ENCODE peak calls at places on chromosomes 7 and 10, in four cellular contexts. V, F, P and L are unnamed samples.

GRCh38 chr7:107659666-107660065 is 962 bp upstream of the SLC26A4 start:
- DNase-seq in V (no peak), F (peak; percentile 39), P (peak; percentile 52), L (no peak)

GRCh38 chr7:66379761-66380160 is 174.6 kb downstream of the TPST1 start:
- DNase-seq in V (no peak), F (no peak), P (peak; percentile 32), L (no peak)

GRCh38 chr10:43197834-43198681 is 59.8 kb downstream of the CSGALNACT2 start:
- DNase-seq in V (peak; percentile 47), F (peak; percentile 43), P (no peak), L (peak; percentile 67)

GRCh38 chr7:77415822-77416620 is at the start of gene GSAP:
- DNase-seq in V (no peak), F (peak; percentile 23), P (no peak), L (no peak)

GRCh38 chr10:117743517-117743916 is 201.0 kb downstream of the EMX2 start:
- DNase-seq in V (no peak), F (no peak), P (no peak), L (no peak)

GRCh38 chr7:15685358-15686181 is 913 bp downstream of the MEOX2 start:
- DNase-seq in V (no peak), F (no peak), P (no peak), L (no peak)

GRCh38 chr10:74013004-74013403 is 15.1 kb downstream of the VCL start:
- DNase-seq in V (no peak), F (no peak), P (no peak), L (no peak)

GRCh38 chr10:114772496-114773196 is 48.9 kb upstream of the FHIP2A start:
- DNase-seq in V (no peak), F (no peak), P (no peak), L (no peak)

GRCh38 chr10:31929986-31930675 is 1.5 kb upstream of the ARHGAP12 start:
- DNase-seq in V (peak; percentile 64), F (no peak), P (no peak), L (no peak)

GRCh38 chr7:79176859-79177477 is 276.5 kb downstream of the MAGI2 start:
- DNase-seq in V (peak; percentile 14), F (no peak), P (peak; percentile 24), L (peak; percentile 47)

GRCh38 chr10:78301481-78301880 is 267.8 kb downstream of the RPS24 start:
- DNase-seq in V (no peak), F (no peak), P (no peak), L (no peak)

GRCh38 chr10:133006202-133006601 is 63.8 kb upstream of the CFAP46 start:
- DNase-seq in V (no peak), F (no peak), P (no peak), L (no peak)

DNA sequence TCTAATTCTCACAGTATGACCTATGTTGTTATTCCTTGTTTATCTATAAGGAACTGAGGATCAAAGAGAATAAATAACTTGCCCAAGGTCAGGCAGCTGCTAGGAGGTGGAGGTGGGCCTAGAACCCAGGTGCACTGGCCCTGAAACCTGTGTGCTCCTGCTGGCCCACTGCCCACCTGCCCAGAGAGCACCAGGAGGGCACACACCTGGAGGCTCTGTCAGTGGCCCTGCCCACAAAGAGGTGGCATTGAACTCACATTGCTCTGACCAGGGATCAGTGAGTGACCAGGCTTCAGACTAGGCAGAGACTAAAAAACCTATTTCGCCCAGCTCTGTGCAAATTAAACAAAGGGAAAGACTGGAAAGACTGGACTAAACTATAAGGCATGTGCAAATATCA is 210.6 kb downstream of the TNS3 start:
- DNase-seq in V (no peak), F (no peak), P (no peak), L (no peak)
- H3K4me1 ChIP-seq in V (peaks cover 17% of the 10 kb centered on the region), F (no peaks in the 10 kb centered on the region), P (peaks cover 6% of the 10 kb centered on the region), L (peaks cover 7% of the 10 kb centered on the region)

DNA sequence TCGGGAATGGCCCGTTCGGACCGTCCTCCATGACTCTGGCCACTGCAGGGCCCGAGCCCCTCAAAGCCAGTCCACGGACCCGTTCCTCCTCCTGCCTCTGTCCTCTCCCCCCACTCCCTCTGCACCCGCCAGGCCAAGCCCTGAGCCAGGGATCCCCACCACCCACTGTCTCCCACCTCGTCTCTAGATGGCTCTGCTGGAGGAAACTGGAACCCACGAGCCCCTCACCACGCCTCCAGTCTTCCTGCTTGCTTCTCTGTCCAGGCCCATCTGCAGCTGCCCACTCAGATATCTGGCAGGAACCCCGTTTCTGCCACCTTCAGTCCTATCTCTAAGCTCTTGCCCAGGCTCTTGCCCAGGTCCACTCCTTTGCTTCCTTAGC is 24.3 kb downstream of the GRID2IP start:
- DNase-seq in V (no peak), F (no peak), P (no peak), L (no peak)
- H3K4me3 ChIP-seq in V (no peak overlapping the region), F (no peak overlapping the region), P (no peak overlapping the region), L (peak overlapping the region; percentile 13)

GRCh38 chr7:4043988-4044387 is 638.1 kb upstream of the FOXK1 start:
- DNase-seq in V (no peak), F (no peak), P (no peak), L (no peak)
- H3K9me3 ChIP-seq in V (no peaks in the 10 kb centered on the region), F (no peaks in the 10 kb centered on the region), P (no peaks in the 10 kb centered on the region), L (no peaks in the 10 kb centered on the region)

GRCh38 chr10:116632831-116633600 is 12.3 kb downstream of the PNLIPRP2 start:
- DNase-seq in V (no peak), F (no peak), P (no peak), L (no peak)
- H3K4me1 ChIP-seq in V (no peaks in the 10 kb centered on the region), F (no peaks in the 10 kb centered on the region), P (peaks cover 11% of the 10 kb centered on the region), L (no peaks in the 10 kb centered on the region)

DNA sequence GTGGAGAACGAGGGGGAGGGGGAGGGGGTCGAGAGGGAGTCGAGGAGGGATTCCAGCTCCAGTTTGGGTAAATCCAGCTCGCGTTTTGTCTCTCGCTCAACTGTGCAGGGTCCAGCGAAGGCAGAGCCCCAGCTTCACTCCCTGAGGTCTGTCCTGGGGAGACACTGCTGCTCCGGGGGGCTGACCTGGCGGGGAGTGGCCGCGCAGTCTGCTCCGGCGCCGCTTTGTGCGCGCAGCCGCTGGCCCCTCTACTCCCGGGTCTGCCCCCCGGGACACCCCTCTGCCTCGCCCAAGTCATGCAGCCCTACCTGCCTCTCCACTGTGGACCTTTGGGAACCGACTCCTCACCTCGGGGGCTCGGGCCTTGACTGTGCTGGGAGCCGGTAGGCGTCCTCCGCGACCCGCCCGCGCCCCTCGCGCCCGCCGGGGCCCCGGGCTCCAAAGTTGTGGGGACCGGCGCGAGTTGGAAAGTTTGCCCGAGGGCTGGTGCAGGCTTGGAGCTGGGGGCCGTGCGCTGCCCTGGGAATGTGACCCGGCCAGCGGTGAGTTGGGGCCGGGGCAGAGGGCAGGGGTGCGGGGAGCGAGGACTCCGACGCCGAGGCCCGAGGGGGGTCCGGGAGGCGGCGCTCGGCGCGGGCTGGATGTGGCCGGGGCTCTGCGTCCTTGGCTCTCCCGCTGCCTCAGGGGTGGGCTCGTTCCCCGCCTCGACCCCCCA is at the start of gene TET1:
- DNase-seq in V (peak; percentile 37), F (peak; percentile 90), P (peak; percentile 33), L (peak; percentile 80)
- H3K4me3 ChIP-seq in V (peak within 1 kb of the TSS; percentile 41), F (peak within 1 kb of the TSS; percentile 88), P (peak within 1 kb of the TSS; percentile 82), L (peak within 1 kb of the TSS; percentile 98)

GRCh38 chr7:63093481-63093880 is 905.2 kb upstream of the ZNF722 start:
- DNase-seq in V (peak; percentile 0), F (no peak), P (no peak), L (no peak)

GRCh38 chr7:63092951-63093350 is 905.7 kb upstream of the ZNF722 start:
- DNase-seq in V (no peak), F (no peak), P (no peak), L (no peak)

GRCh38 chr7:63087575-63088190 is 911.0 kb upstream of the ZNF722 start:
- DNase-seq in V (no peak), F (no peak), P (no peak), L (no peak)
- H3K9me3 ChIP-seq in V (peaks cover 45% of the 10 kb centered on the region), F (no peaks in the 10 kb centered on the region), P (peaks cover 10% of the 10 kb centered on the region), L (peaks cover 2% of the 10 kb centered on the region)

GRCh38 chr7:101896312-101896711 is 78.9 kb downstream of the CUX1 start:
- DNase-seq in V (no peak), F (no peak), P (no peak), L (no peak)
- H3K4me1 ChIP-seq in V (peaks cover 58% of the 10 kb centered on the region), F (peaks cover 12% of the 10 kb centered on the region), P (no peaks in the 10 kb centered on the region), L (no peaks in the 10 kb centered on the region)

DNA sequence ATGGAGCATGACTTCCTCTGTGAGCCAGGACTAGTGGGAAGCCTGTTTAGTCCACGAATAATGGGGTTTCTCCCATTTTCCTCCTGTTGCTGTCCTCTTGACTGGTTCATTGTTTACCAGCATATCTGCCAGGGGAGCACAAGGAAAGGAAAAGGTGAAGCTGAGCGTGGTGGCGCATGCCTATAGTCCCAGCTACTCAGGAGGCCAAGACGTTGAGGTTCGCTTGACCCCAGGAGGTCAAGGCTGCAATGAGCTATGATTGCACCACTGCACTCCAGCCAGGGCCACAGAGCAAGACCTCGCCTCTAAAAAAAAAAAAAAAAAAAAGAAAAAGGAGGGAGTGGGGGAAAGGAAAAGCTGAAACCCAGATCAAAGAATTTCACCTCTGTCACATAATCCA is 5.8 kb upstream of the IL2RA start:
- DNase-seq in V (no peak), F (no peak), P (no peak), L (no peak)
- H3K4me3 ChIP-seq in V (peak overlapping the region; percentile 47), F (no peak overlapping the region), P (no peak overlapping the region), L (no peak overlapping the region)

GRCh38 chr7:149569025-149569725 is 71.6 kb upstream of the ZNF746 start:
- DNase-seq in V (peak; percentile 8), F (no peak), P (no peak), L (no peak)
- H3K9me3 ChIP-seq in V (peaks cover 9% of the 10 kb centered on the region), F (peaks cover 4% of the 10 kb centered on the region), P (no peaks in the 10 kb centered on the region), L (peaks cover 2% of the 10 kb centered on the region)